ENCODE peak calls at places on chromosomes 3 and 15, in five cellular contexts. Y is IMR-90, E is K562, K is H1, G is HepG2. X is an unnamed sample.

GRCh38 chr3:150972379-150972985 is at the start of gene CLRN1:
- DNase-seq in Y (no peak), E (no peak), K (no peak), G (no peak), X (no peak)

GRCh38 chr15:80061581-80061980 is 2.1 kb downstream of the ZFAND6 start:
- DNase-seq in Y (peak; percentile 43), E (no peak), K (no peak), G (peak; percentile 10), X (no peak)

GRCh38 chr15:101091080-101092017 is 160.5 kb downstream of the CHSY1 start:
- DNase-seq in Y (peak; percentile 77), E (no peak), K (no peak), G (peak; percentile 97), X (no peak)

GRCh38 chr3:20680990-20681628 is 495.1 kb upstream of the SGO1 start:
- DNase-seq in Y (no peak), E (no peak), K (no peak), G (no peak), X (no peak)

GRCh38 chr15:90087454-90088154 is 14.7 kb downstream of the IDH2 start:
- DNase-seq in Y (peak; percentile 36), E (peak; percentile 81), K (no peak), G (peak; percentile 36), X (peak; percentile 82)

GRCh38 chr3:23702198-23702597 is 103.6 kb upstream of the UBE2E1 start:
- DNase-seq in Y (peak; percentile 14), E (no peak), K (no peak), G (no peak), X (no peak)

GRCh38 chr3:25725810-25726209 is 57.4 kb downstream of the NGLY1 start:
- DNase-seq in Y (peak; percentile 2), E (no peak), K (no peak), G (no peak), X (no peak)

GRCh38 chr3:186849392-186849975 is 7.0 kb downstream of the ADIPOQ start:
- DNase-seq in Y (peak; percentile 38), E (no peak), K (no peak), G (peak; percentile 67), X (peak; percentile 28)

GRCh38 chr3:170869645-170870593 is at the start of gene RPL22L1:
- DNase-seq in Y (peak; percentile 95), E (peak; percentile 79), K (peak; percentile 90), G (peak; percentile 90), X (peak; percentile 72)

GRCh38 chr3:95226437-95226836 is 1163.6 kb downstream of the NSUN3 start:
- DNase-seq in Y (no peak), E (no peak), K (no peak), G (no peak), X (no peak)

GRCh38 chr3:117281371-117281770 is 571.8 kb downstream of the TUSC7 start:
- DNase-seq in Y (peak; percentile 25), E (no peak), K (no peak), G (no peak), X (no peak)

GRCh38 chr3:36903119-36903882 is 41.6 kb downstream of the TRANK1 start:
- DNase-seq in Y (no peak), E (no peak), K (peak; percentile 32), G (no peak), X (no peak)

GRCh38 chr15:25734680-25735355 is 128.3 kb downstream of the ATP10A start:
- DNase-seq in Y (no peak), E (no peak), K (no peak), G (no peak), X (no peak)

GRCh38 chr3:116141724-116142123 is 303.6 kb downstream of the LSAMP start:
- DNase-seq in Y (peak; percentile 13), E (no peak), K (no peak), G (no peak), X (no peak)

GRCh38 chr3:47315069-47315647 is 32.4 kb downstream of the KLHL18 start:
- DNase-seq in Y (peak; percentile 7), E (peak; percentile 45), K (no peak), G (no peak), X (no peak)

GRCh38 chr15:65939901-65940617 is 70.8 kb downstream of the RAB11A start:
- DNase-seq in Y (peak; percentile 79), E (no peak), K (no peak), G (no peak), X (peak; percentile 80)

GRCh38 chr3:186502942-186503712 is 41.1 kb downstream of the CRYGS start:
- DNase-seq in Y (no peak), E (no peak), K (peak; percentile 27), G (no peak), X (no peak)

GRCh38 chr3:58021072-58021959 is 13.1 kb downstream of the FLNB start:
- DNase-seq in Y (no peak), E (no peak), K (peak; percentile 72), G (peak; percentile 84), X (no peak)

GRCh38 chr15:90654233-90655124 is 62.7 kb upstream of the BLM start:
- DNase-seq in Y (no peak), E (no peak), K (no peak), G (no peak), X (no peak)

GRCh38 chr3:38001456-38002081 is 11.0 kb downstream of the VILL start:
- DNase-seq in Y (no peak), E (peak; percentile 26), K (peak; percentile 69), G (no peak), X (peak; percentile 29)

GRCh38 chr3:85589145-85589544 is 630.4 kb downstream of the CADM2 start:
- DNase-seq in Y (peak; percentile 7), E (peak; percentile 4), K (no peak), G (no peak), X (no peak)

GRCh38 chr3:10196389-10197052 is 31.8 kb downstream of the IRAK2 start:
- DNase-seq in Y (peak; percentile 90), E (no peak), K (no peak), G (no peak), X (no peak)

GRCh38 chr3:36700537-36701248 is 63.7 kb downstream of the DCLK3 start:
- DNase-seq in Y (peak; percentile 85), E (peak; percentile 51), K (peak; percentile 73), G (peak; percentile 44), X (peak; percentile 47)

GRCh38 chr15:49902791-49903481 is 216.1 kb downstream of the ATP8B4 start:
- DNase-seq in Y (peak; percentile 66), E (no peak), K (no peak), G (no peak), X (no peak)

GRCh38 chr3:99551520-99551919 is 86.9 kb upstream of the COL8A1 start:
- DNase-seq in Y (no peak), E (no peak), K (no peak), G (peak; percentile 15), X (peak; percentile 4)

GRCh38 chr3:9951598-9951961 is 628 bp downstream of the PRRT3 start:
- DNase-seq in Y (no peak), E (no peak), K (no peak), G (no peak), X (no peak)

GRCh38 chr15:57442371-57442770 is 66.1 kb downstream of the CGNL1 start:
- DNase-seq in Y (no peak), E (no peak), K (no peak), G (no peak), X (no peak)

GRCh38 chr15:57440799-57441198 is 64.5 kb downstream of the CGNL1 start:
- DNase-seq in Y (peak; percentile 84), E (no peak), K (no peak), G (no peak), X (no peak)

GRCh38 chr15:57445872-57446271 is 69.6 kb downstream of the CGNL1 start:
- DNase-seq in Y (peak; percentile 13), E (no peak), K (no peak), G (no peak), X (no peak)

GRCh38 chr15:57444877-57445513 is 68.7 kb downstream of the CGNL1 start:
- DNase-seq in Y (no peak), E (no peak), K (no peak), G (no peak), X (no peak)

DNA sequence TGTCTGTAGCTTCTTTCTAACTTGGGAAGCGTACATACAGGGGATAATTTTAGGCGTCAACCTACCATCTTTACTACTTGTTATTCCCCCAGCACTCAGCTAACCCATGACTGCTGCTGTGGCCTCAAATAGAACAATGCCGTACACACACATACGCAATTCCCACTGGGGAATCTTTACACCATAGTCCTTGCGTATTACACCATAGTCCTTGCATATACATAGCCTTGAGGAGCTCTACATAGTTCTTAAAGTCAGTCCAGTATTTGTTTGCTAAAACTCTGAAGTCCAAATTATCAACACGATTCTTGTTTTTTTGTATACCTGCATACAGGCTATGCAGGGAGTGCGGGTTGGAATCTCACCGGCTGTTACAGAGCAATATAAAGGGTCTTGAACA is 67.2 kb downstream of the CGNL1 start:
- DNase-seq in Y (no peak), E (no peak), K (no peak), G (no peak), X (no peak)
- TF ChIP-seq MAFK in Y (no peak), E (no peak), K (no peak), G (no peak), X (no peak)

DNA sequence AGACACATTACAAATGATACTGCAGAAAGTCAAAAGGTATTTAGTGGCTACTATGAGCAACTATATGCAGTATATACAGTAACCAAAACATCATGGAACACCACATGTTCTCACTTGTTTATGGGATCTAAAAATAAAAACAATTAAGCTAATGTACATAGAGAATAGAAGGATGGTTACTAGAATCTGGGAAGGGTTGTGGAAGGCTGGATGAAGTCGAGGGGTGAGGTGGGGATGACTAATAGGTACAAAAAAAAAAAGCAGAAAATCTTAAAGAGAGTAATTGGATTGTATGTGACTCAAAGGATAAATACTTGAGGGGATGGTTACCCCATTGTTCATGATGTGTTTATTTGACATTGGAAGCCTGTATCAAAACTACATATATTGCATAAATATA is 848.8 kb upstream of the GBE1 start:
- DNase-seq in Y (no peak), E (no peak), K (no peak), G (no peak), X (no peak)
- TF ChIP-seq RAD21 in Y (no peak), E (no peak), K (no peak), G (no peak), X (no peak)

GRCh38 chr15:38072007-38072506 is 137.6 kb downstream of the TMCO5A start:
- DNase-seq in Y (no peak), E (no peak), K (no peak), G (no peak), X (no peak)

GRCh38 chr15:38073278-38073930 is 139.0 kb downstream of the TMCO5A start:
- DNase-seq in Y (peak; percentile 35), E (no peak), K (no peak), G (peak; percentile 43), X (peak; percentile 30)

GRCh38 chr15:38072507-38073277 is 138.3 kb downstream of the TMCO5A start:
- DNase-seq in Y (peak; percentile 71), E (no peak), K (peak; percentile 86), G (peak; percentile 75), X (peak; percentile 81)

GRCh38 chr15:38075466-38075865 is 141.0 kb downstream of the TMCO5A start:
- DNase-seq in Y (no peak), E (no peak), K (no peak), G (no peak), X (no peak)

DNA sequence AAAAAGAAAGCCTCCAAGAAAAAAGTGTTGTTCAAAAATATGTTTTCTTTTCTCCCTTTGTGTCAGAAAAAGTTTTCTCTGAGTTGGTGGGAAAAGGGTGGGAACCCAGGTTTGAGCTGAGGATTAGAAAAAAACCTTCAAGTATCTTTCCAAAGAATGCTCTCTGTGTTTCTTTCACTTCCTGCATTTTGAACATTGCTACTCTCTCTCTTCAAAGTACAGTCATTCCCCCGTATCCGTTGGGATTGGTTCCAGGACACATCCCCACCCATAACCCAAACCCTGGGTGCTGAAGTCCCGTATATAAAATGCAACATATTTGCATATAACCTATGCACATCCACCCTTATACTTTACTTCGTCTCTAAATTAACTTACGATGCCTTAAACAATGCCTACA is 139.6 kb downstream of the TMCO5A start:
- DNase-seq in Y (no peak), E (no peak), K (no peak), G (no peak), X (no peak)
- TF ChIP-seq MAFK in Y (no peak), E (no peak), K (no peak), G (no peak), X (no peak)

GRCh38 chr3:52682016-52682415 is 3.7 kb downstream of the PBRM1 start:
- DNase-seq in Y (peak; percentile 85), E (peak; percentile 45), K (no peak), G (peak; percentile 90), X (peak; percentile 49)
- TF ChIP-seq RAD21 in Y (peak; percentile 45), E (peak; percentile 32), K (peak; percentile 37), G (no peak), X (peak; percentile 25)